ENCODE peak calls at places on chromosomes 5 and 9, in seven cellular contexts. R is left ventricle myocardium inferior, F is HCT116, K is AG04450, Z is heart right ventricle, N is breast epithelium, O is neuronal stem cell. S is an unnamed sample.

GRCh38 chr5:106699198-106699597 is 971.5 kb downstream of the EFNA5 start:
- DNase-seq in O (no peak), K (no peak), Z (peak), N (no peak), F (no peak), R (no peak), S (peak)

GRCh38 chr5:135107101-135107500 is 73.1 kb upstream of the PITX1 start:
- DNase-seq in Z (no peak), K (no peak), O (no peak), F (no peak), R (no peak), N (no peak), S (no peak)

GRCh38 chr5:171288066-171288465 is 21.0 kb upstream of the TLX3 start:
- DNase-seq in Z (no peak), N (no peak), K (no peak), O (no peak), R (no peak), F (no peak), S (no peak)

GRCh38 chr5:66814146-66814991 is 218.2 kb downstream of the MAST4 start:
- DNase-seq in R (no peak), N (no peak), F (peak), O (peak), Z (no peak), K (no peak), S (no peak)

GRCh38 chr5:38515648-38516047 is 40.8 kb downstream of the LIFR start:
- DNase-seq in F (peak), Z (no peak), O (no peak), K (no peak), R (no peak), N (no peak), S (no peak)

GRCh38 chr5:32506251-32506661 is 61.7 kb upstream of the ZFR start:
- DNase-seq in N (no peak), R (peak), Z (peak), O (no peak), F (no peak), K (no peak), S (no peak)

GRCh38 chr5:54294097-54294667 is 16.2 kb downstream of the ARL15 start:
- DNase-seq in O (no peak), Z (no peak), F (no peak), R (no peak), N (no peak), K (no peak), S (no peak)

GRCh38 chr9:91164724-91165520 is 196.8 kb downstream of the AUH start:
- DNase-seq in N (peak), R (peak), F (peak), K (peak), Z (peak), O (no peak), S (no peak)

GRCh38 chr9:75664597-75664996 is 225.9 kb upstream of the PCSK5 start:
- DNase-seq in N (no peak), K (no peak), Z (no peak), R (no peak), F (no peak), O (no peak), S (no peak)

GRCh38 chr9:90915693-90916092 is 114.1 kb downstream of the SYK start:
- DNase-seq in F (no peak), N (no peak), R (no peak), K (no peak), Z (no peak), O (no peak), S (no peak)

GRCh38 chr5:146751054-146751453 is 127.5 kb downstream of the PPP2R2B start:
- DNase-seq in O (no peak), R (no peak), N (no peak), K (no peak), Z (no peak), F (no peak), S (no peak)

GRCh38 chr9:82526629-82527028 is 536.3 kb downstream of the RASEF start:
- DNase-seq in O (no peak), F (no peak), R (no peak), Z (no peak), N (no peak), K (no peak), S (no peak)

GRCh38 chr5:23675456-23675855 is 168.0 kb downstream of the PRDM9 start:
- DNase-seq in F (no peak), O (no peak), R (no peak), K (no peak), N (no peak), Z (no peak), S (no peak)

GRCh38 chr5:2756211-2756746 is 4.8 kb upstream of the IRX2 start:
- DNase-seq in R (no peak), K (no peak), Z (no peak), N (peak), F (no peak), O (no peak), S (no peak)

GRCh38 chr5:33936004-33936380 is 194 bp upstream of the RXFP3 start:
- DNase-seq in R (peak), N (no peak), Z (peak), O (peak), F (no peak), K (peak), S (no peak)

GRCh38 chr9:13719981-13720380 is 440.5 kb upstream of the MPDZ start:
- DNase-seq in O (no peak), Z (no peak), F (no peak), K (peak), R (no peak), N (no peak), S (no peak)

GRCh38 chr5:135057233-135057632 is 23.2 kb upstream of the PITX1 start:
- DNase-seq in K (no peak), N (no peak), F (no peak), Z (no peak), O (no peak), R (no peak), S (no peak)

GRCh38 chr9:20290287-20290686 is 332.0 kb downstream of the MLLT3 start:
- DNase-seq in F (no peak), Z (no peak), O (no peak), N (no peak), R (no peak), K (no peak), S (no peak)

GRCh38 chr5:93252165-93252564 is 328.9 kb downstream of the NR2F1-AS1 start:
- DNase-seq in Z (no peak), K (no peak), N (no peak), F (peak), O (no peak), R (no peak), S (no peak)

GRCh38 chr9:126479515-126479914 is 134.2 kb upstream of the LMX1B start:
- DNase-seq in N (no peak), R (no peak), F (no peak), K (no peak), O (no peak), Z (no peak), S (no peak)

GRCh38 chr9:126480810-126481209 is 132.9 kb upstream of the LMX1B start:
- DNase-seq in F (no peak), O (no peak), N (no peak), R (no peak), K (no peak), Z (no peak), S (no peak)

GRCh38 chr9:126483468-126484056 is 130.2 kb upstream of the LMX1B start:
- DNase-seq in Z (no peak), O (no peak), K (no peak), N (no peak), R (no peak), F (no peak), S (no peak)

GRCh38 chr9:126482361-126483044 is 131.2 kb upstream of the LMX1B start:
- DNase-seq in O (peak), R (no peak), N (no peak), K (no peak), F (no peak), Z (peak), S (peak)

GRCh38 chr9:126481862-126482261 is 131.9 kb upstream of the LMX1B start:
- DNase-seq in K (no peak), O (no peak), F (no peak), N (no peak), R (no peak), Z (no peak), S (no peak)
- H3K27ac ChIP-seq in K (no peak), O (no peak), F (no peak), N (no peak), R (no peak), Z (no peak), S (no peak)

GRCh38 chr5:133366438-133366837 is 245.9 kb downstream of the FSTL4 start:
- DNase-seq in O (no peak), K (no peak), R (no peak), N (no peak), F (no peak), Z (no peak), S (no peak)
- H3K27ac ChIP-seq in O (no peak), K (no peak), R (no peak), N (no peak), F (no peak), Z (no peak), S (no peak)

GRCh38 chr9:21551401-21551800 is 69.3 kb upstream of the IFNE start:
- DNase-seq in O (no peak), F (no peak), Z (no peak), N (no peak), R (no peak), K (no peak), S (no peak)
- H3K27ac ChIP-seq in O (no peak), F (peak), Z (no peak), N (no peak), R (no peak), K (peak), S (no peak)

GRCh38 chr9:122262073-122262472 is 2.6 kb downstream of the RBM18 start:
- DNase-seq in R (no peak), N (no peak), Z (no peak), F (no peak), O (no peak), K (no peak), S (no peak)
- H3K27ac ChIP-seq in R (peak), N (peak), Z (peak), F (no peak), O (no peak), K (no peak), S (no peak)

GRCh38 chr9:97045300-97045699 is 6.4 kb upstream of the CTSV start:
- DNase-seq in Z (no peak), N (no peak), K (no peak), O (no peak), R (no peak), F (no peak), S (no peak)

GRCh38 chr9:97041898-97042297 is 3.0 kb upstream of the CTSV start:
- DNase-seq in N (no peak), R (no peak), O (no peak), K (no peak), Z (no peak), F (no peak), S (no peak)

GRCh38 chr9:97046228-97046627 is 7.3 kb upstream of the CTSV start:
- DNase-seq in R (no peak), Z (no peak), O (no peak), K (no peak), F (peak), N (peak), S (no peak)
- H3K27ac ChIP-seq in R (no peak), Z (no peak), O (no peak), K (no peak), F (peak), N (peak), S (no peak)

GRCh38 chr9:33917036-33917435 is 100.1 kb downstream of the UBE2R2 start:
- DNase-seq in Z (no peak), F (no peak), K (no peak), N (no peak), O (no peak), R (no peak), S (no peak)
- H3K27ac ChIP-seq in Z (no peak), F (no peak), K (no peak), N (no peak), O (no peak), R (peak), S (no peak)

GRCh38 chr5:149447373-149448367 is 68.6 kb upstream of the IL17B start:
- DNase-seq in N (peak), Z (no peak), K (no peak), O (no peak), F (no peak), R (no peak), S (no peak)

GRCh38 chr5:149445739-149446369 is 66.8 kb upstream of the IL17B start:
- DNase-seq in K (peak), N (no peak), O (no peak), R (no peak), F (no peak), Z (no peak), S (no peak)

GRCh38 chr5:149442563-149443182 is 63.6 kb upstream of the IL17B start:
- DNase-seq in N (peak), F (no peak), K (peak), Z (peak), O (peak), R (peak), S (peak)

GRCh38 chr5:149443210-149443609 is 64.1 kb upstream of the IL17B start:
- DNase-seq in R (no peak), O (no peak), F (no peak), K (no peak), N (no peak), Z (no peak), S (no peak)

DNA sequence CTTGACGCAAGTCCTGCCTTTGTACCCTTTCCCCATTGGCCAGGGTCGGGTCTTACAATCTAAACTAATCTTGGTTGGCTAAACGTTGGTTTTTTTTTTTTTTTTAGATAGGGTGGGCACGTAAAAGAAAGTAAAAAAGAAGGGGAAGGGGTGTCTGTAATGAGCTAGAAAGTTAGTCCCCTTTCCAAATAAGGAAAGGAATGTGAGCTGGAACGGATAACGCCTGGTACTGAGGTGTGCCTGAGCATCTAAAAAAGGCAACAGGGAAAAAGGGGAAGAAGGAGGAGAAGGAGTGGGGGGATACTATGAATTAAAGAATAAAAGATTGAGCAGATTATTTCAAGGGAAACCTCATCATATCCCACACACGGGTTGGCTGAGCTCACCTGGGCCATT is 66.2 kb upstream of the IL17B start:
- DNase-seq in R (no peak), O (no peak), N (no peak), Z (no peak), K (no peak), F (no peak), S (no peak)
- H3K27ac ChIP-seq in R (peak), O (no peak), N (peak), Z (peak), K (peak), F (peak), S (no peak)

GRCh38 chr5:43635374-43635773 is 32.4 kb downstream of the NNT start:
- DNase-seq in F (no peak), R (no peak), N (no peak), K (no peak), O (no peak), Z (no peak), S (no peak)
- H3K27ac ChIP-seq in F (no peak), R (peak), N (no peak), K (no peak), O (no peak), Z (no peak), S (no peak)

S was measured in substantia nigra.